ENCODE peak calls at places on chromosome 2, in four cellular contexts. X is activated CD4-positive, alpha-beta T cell treated with anti-CD3 and anti-CD28 coated beads, Interleukin-2, amount 50 U/mL, for 48 hours; R is H7; F is amniotic stem cell. W is an unnamed sample.

GRCh38 chr2:72953976-72954375 is 36.7 kb downstream of the EMX1 start:
- DNase-seq in X (no peak), R (no peak), F (no peak), W (no peak)

GRCh38 chr2:197263077-197263476 is 47.5 kb downstream of the ANKRD44 start:
- DNase-seq in F (no peak), X (no peak), R (no peak), W (no peak)

GRCh38 chr2:236400046-236400574 is 135.9 kb upstream of the ASB18 start:
- DNase-seq in F (no peak), R (no peak), X (no peak), W (no peak)

GRCh38 chr2:174784909-174785308 is 20.6 kb upstream of the CHRNA1 start:
- DNase-seq in X (no peak), R (no peak), F (no peak), W (no peak)

GRCh38 chr2:217792611-217793527 is 209.9 kb downstream of the TNS1 start:
- DNase-seq in R (peak; percentile 6), X (no peak), F (no peak), W (no peak)

GRCh38 chr2:168060956-168061750 is 186.2 kb downstream of the STK39 start:
- DNase-seq in X (no peak), R (no peak), F (no peak), W (no peak)

GRCh38 chr2:154623819-154624218 is 74.7 kb upstream of the KCNJ3 start:
- DNase-seq in F (no peak), R (peak; percentile 10), X (no peak), W (no peak)

GRCh38 chr2:105290981-105291660 is 38.4 kb downstream of the TGFBRAP1 start:
- DNase-seq in F (no peak), R (no peak), X (no peak), W (no peak)

GRCh38 chr2:38547791-38548190 is 54.9 kb downstream of the HNRNPLL start:
- DNase-seq in R (no peak), F (no peak), X (no peak), W (no peak)

GRCh38 chr2:99340669-99341236 is 3.6 kb downstream of the EIF5B start:
- DNase-seq in R (no peak), F (no peak), X (no peak), W (no peak)

GRCh38 chr2:68577183-68577582 is 66.2 kb upstream of the PROKR1 start:
- DNase-seq in R (no peak), F (no peak), X (no peak), W (no peak)